ENCODE peak calls at places on chromosomes 7 and 10, in nine cellular contexts. One of them, this sample, is unnamed.

GRCh38 chr7:77450613-77451012 is 34.5 kb upstream of the GSAP start:
- DNase-seq in astrocyte: no peak
- DNase-seq in fibroblast of mammary gland: no peak
- DNase-seq in MCF 10A: no peak
- DNase-seq in fibroblast of the aortic adventitia: no peak
- DNase-seq in fibroblast of lung: no peak
- DNase-seq in omental fat pad: no peak
- DNase-seq in heart right ventricle: no peak
- DNase-seq in B cell: no peak
- DNase-seq in this sample: no peak

GRCh38 chr10:104300736-104301292 is 31.8 kb downstream of the GSTO2 start:
- DNase-seq in astrocyte: peak
- DNase-seq in fibroblast of mammary gland: peak
- DNase-seq in MCF 10A: peak
- DNase-seq in fibroblast of the aortic adventitia: peak
- DNase-seq in fibroblast of lung: peak
- DNase-seq in omental fat pad: peak
- DNase-seq in heart right ventricle: peak
- DNase-seq in B cell: no peak
- DNase-seq in this sample: peak

GRCh38 chr7:29095666-29096560 is 50.4 kb downstream of the CPVL start:
- DNase-seq in astrocyte: no peak
- DNase-seq in fibroblast of mammary gland: peak
- DNase-seq in MCF 10A: no peak
- DNase-seq in fibroblast of the aortic adventitia: no peak
- DNase-seq in fibroblast of lung: peak
- DNase-seq in omental fat pad: no peak
- DNase-seq in heart right ventricle: no peak
- DNase-seq in B cell: no peak
- DNase-seq in this sample: no peak

GRCh38 chr10:50963063-50963462 is 77.6 kb upstream of the A1CF start:
- DNase-seq in astrocyte: no peak
- DNase-seq in fibroblast of mammary gland: no peak
- DNase-seq in MCF 10A: no peak
- DNase-seq in fibroblast of the aortic adventitia: no peak
- DNase-seq in fibroblast of lung: no peak
- DNase-seq in omental fat pad: no peak
- DNase-seq in heart right ventricle: no peak
- DNase-seq in B cell: no peak
- DNase-seq in this sample: no peak

GRCh38 chr7:148747274-148747673 is 48.6 kb downstream of the CUL1 start:
- DNase-seq in astrocyte: no peak
- DNase-seq in fibroblast of mammary gland: no peak
- DNase-seq in MCF 10A: no peak
- DNase-seq in fibroblast of the aortic adventitia: no peak
- DNase-seq in fibroblast of lung: no peak
- DNase-seq in omental fat pad: no peak
- DNase-seq in heart right ventricle: no peak
- DNase-seq in B cell: no peak
- DNase-seq in this sample: peak

GRCh38 chr7:122885583-122886356 is 490 bp downstream of the CADPS2 start:
- DNase-seq in astrocyte: peak
- DNase-seq in fibroblast of mammary gland: peak
- DNase-seq in MCF 10A: peak
- DNase-seq in fibroblast of the aortic adventitia: peak
- DNase-seq in fibroblast of lung: peak
- DNase-seq in omental fat pad: no peak
- DNase-seq in heart right ventricle: peak
- DNase-seq in B cell: peak
- DNase-seq in this sample: peak

GRCh38 chr7:135204271-135204872 is 7.0 kb downstream of the WDR91 start:
- DNase-seq in astrocyte: peak
- DNase-seq in fibroblast of mammary gland: peak
- DNase-seq in MCF 10A: no peak
- DNase-seq in fibroblast of the aortic adventitia: peak
- DNase-seq in fibroblast of lung: peak
- DNase-seq in omental fat pad: no peak
- DNase-seq in heart right ventricle: no peak
- DNase-seq in B cell: no peak
- DNase-seq in this sample: no peak

GRCh38 chr7:74598558-74598957 is 59.0 kb upstream of the GTF2I start:
- DNase-seq in astrocyte: peak
- DNase-seq in fibroblast of mammary gland: peak
- DNase-seq in MCF 10A: peak
- DNase-seq in fibroblast of the aortic adventitia: peak
- DNase-seq in fibroblast of lung: peak
- DNase-seq in omental fat pad: no peak
- DNase-seq in heart right ventricle: no peak
- DNase-seq in B cell: no peak
- DNase-seq in this sample: no peak

GRCh38 chr7:2417981-2418481 is 14.6 kb downstream of the CHST12 start:
- DNase-seq in astrocyte: peak
- DNase-seq in fibroblast of mammary gland: peak
- DNase-seq in MCF 10A: no peak
- DNase-seq in fibroblast of the aortic adventitia: peak
- DNase-seq in fibroblast of lung: no peak
- DNase-seq in omental fat pad: no peak
- DNase-seq in heart right ventricle: no peak
- DNase-seq in B cell: no peak
- DNase-seq in this sample: no peak

GRCh38 chr7:76514926-76515325 is 4.6 kb downstream of the UPK3B start:
- DNase-seq in astrocyte: no peak
- DNase-seq in fibroblast of mammary gland: no peak
- DNase-seq in MCF 10A: no peak
- DNase-seq in fibroblast of the aortic adventitia: no peak
- DNase-seq in fibroblast of lung: no peak
- DNase-seq in omental fat pad: no peak
- DNase-seq in heart right ventricle: no peak
- DNase-seq in B cell: no peak
- DNase-seq in this sample: no peak

GRCh38 chr7:81769891-81770818 is at the start of gene HGF:
- DNase-seq in astrocyte: peak
- DNase-seq in fibroblast of mammary gland: peak
- DNase-seq in MCF 10A: no peak
- DNase-seq in fibroblast of the aortic adventitia: peak
- DNase-seq in fibroblast of lung: peak
- DNase-seq in omental fat pad: peak
- DNase-seq in heart right ventricle: peak
- DNase-seq in B cell: no peak
- DNase-seq in this sample: no peak
- TF ChIP-seq CTCF in astrocyte: no peak
- TF ChIP-seq CTCF in fibroblast of mammary gland: peak
- TF ChIP-seq CTCF in MCF 10A: no peak
- TF ChIP-seq CTCF in fibroblast of the aortic adventitia: peak
- TF ChIP-seq CTCF in fibroblast of lung: peak
- TF ChIP-seq CTCF in omental fat pad: no peak
- TF ChIP-seq CTCF in heart right ventricle: no peak
- TF ChIP-seq CTCF in B cell: no peak
- TF ChIP-seq CTCF in this sample: no peak

DNA sequence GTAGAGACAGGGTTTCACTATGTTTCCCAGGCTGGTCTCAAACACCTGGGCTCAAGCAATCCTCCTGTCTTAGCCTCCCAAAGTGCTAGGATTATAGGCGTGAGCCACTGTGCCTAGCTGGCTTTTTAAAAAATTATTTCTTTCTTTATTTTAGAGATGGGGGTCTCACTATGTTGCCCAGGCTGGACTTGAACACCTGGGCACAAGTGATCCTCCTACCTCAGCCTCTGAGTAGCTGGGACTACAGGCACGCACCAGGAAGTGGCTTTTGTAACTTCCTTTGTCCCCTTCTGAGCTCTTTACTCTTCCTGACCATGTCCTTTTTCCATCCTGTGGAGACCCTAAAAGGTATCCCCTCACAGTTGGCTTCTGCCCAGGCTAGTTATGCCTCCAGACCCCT is 2.1 kb upstream of the MYOZ1 start:
- DNase-seq in astrocyte: no peak
- DNase-seq in fibroblast of mammary gland: no peak
- DNase-seq in MCF 10A: no peak
- DNase-seq in fibroblast of the aortic adventitia: no peak
- DNase-seq in fibroblast of lung: no peak
- DNase-seq in omental fat pad: no peak
- DNase-seq in heart right ventricle: no peak
- DNase-seq in B cell: no peak
- DNase-seq in this sample: no peak
- TF ChIP-seq CTCF in astrocyte: no peak
- TF ChIP-seq CTCF in fibroblast of mammary gland: no peak
- TF ChIP-seq CTCF in MCF 10A: no peak
- TF ChIP-seq CTCF in fibroblast of the aortic adventitia: no peak
- TF ChIP-seq CTCF in fibroblast of lung: no peak
- TF ChIP-seq CTCF in omental fat pad: no peak
- TF ChIP-seq CTCF in heart right ventricle: no peak
- TF ChIP-seq CTCF in B cell: no peak
- TF ChIP-seq CTCF in this sample: no peak

GRCh38 chr7:66847879-66848810 is 72.9 kb upstream of the TMEM248 start:
- DNase-seq in astrocyte: peak
- DNase-seq in fibroblast of mammary gland: peak
- DNase-seq in MCF 10A: peak
- DNase-seq in fibroblast of the aortic adventitia: peak
- DNase-seq in fibroblast of lung: peak
- DNase-seq in omental fat pad: no peak
- DNase-seq in heart right ventricle: no peak
- DNase-seq in B cell: no peak
- DNase-seq in this sample: peak

GRCh38 chr7:66840316-66840715 is 80.7 kb upstream of the TMEM248 start:
- DNase-seq in astrocyte: no peak
- DNase-seq in fibroblast of mammary gland: no peak
- DNase-seq in MCF 10A: no peak
- DNase-seq in fibroblast of the aortic adventitia: no peak
- DNase-seq in fibroblast of lung: no peak
- DNase-seq in omental fat pad: no peak
- DNase-seq in heart right ventricle: no peak
- DNase-seq in B cell: no peak
- DNase-seq in this sample: no peak

GRCh38 chr7:66845382-66846095 is 75.5 kb upstream of the TMEM248 start:
- DNase-seq in astrocyte: no peak
- DNase-seq in fibroblast of mammary gland: no peak
- DNase-seq in MCF 10A: no peak
- DNase-seq in fibroblast of the aortic adventitia: no peak
- DNase-seq in fibroblast of lung: peak
- DNase-seq in omental fat pad: no peak
- DNase-seq in heart right ventricle: peak
- DNase-seq in B cell: no peak
- DNase-seq in this sample: no peak

GRCh38 chr7:66841898-66842297 is 79.1 kb upstream of the TMEM248 start:
- DNase-seq in astrocyte: no peak
- DNase-seq in fibroblast of mammary gland: no peak
- DNase-seq in MCF 10A: no peak
- DNase-seq in fibroblast of the aortic adventitia: no peak
- DNase-seq in fibroblast of lung: no peak
- DNase-seq in omental fat pad: no peak
- DNase-seq in heart right ventricle: no peak
- DNase-seq in B cell: no peak
- DNase-seq in this sample: no peak

GRCh38 chr7:66844552-66845381 is 76.3 kb upstream of the TMEM248 start:
- DNase-seq in astrocyte: peak
- DNase-seq in fibroblast of mammary gland: peak
- DNase-seq in MCF 10A: peak
- DNase-seq in fibroblast of the aortic adventitia: peak
- DNase-seq in fibroblast of lung: peak
- DNase-seq in omental fat pad: peak
- DNase-seq in heart right ventricle: peak
- DNase-seq in B cell: peak
- DNase-seq in this sample: peak
- TF ChIP-seq CTCF in astrocyte: no peak
- TF ChIP-seq CTCF in fibroblast of mammary gland: no peak
- TF ChIP-seq CTCF in MCF 10A: peak
- TF ChIP-seq CTCF in fibroblast of the aortic adventitia: peak
- TF ChIP-seq CTCF in fibroblast of lung: peak
- TF ChIP-seq CTCF in omental fat pad: no peak
- TF ChIP-seq CTCF in heart right ventricle: no peak
- TF ChIP-seq CTCF in B cell: peak
- TF ChIP-seq CTCF in this sample: peak

GRCh38 chr7:26367219-26367711 is 75.6 kb downstream of the SNX10 start:
- DNase-seq in astrocyte: no peak
- DNase-seq in fibroblast of mammary gland: no peak
- DNase-seq in MCF 10A: no peak
- DNase-seq in fibroblast of the aortic adventitia: no peak
- DNase-seq in fibroblast of lung: no peak
- DNase-seq in omental fat pad: no peak
- DNase-seq in heart right ventricle: no peak
- DNase-seq in B cell: no peak
- DNase-seq in this sample: no peak

GRCh38 chr7:26368542-26368941 is 76.9 kb downstream of the SNX10 start:
- DNase-seq in astrocyte: no peak
- DNase-seq in fibroblast of mammary gland: peak
- DNase-seq in MCF 10A: peak
- DNase-seq in fibroblast of the aortic adventitia: peak
- DNase-seq in fibroblast of lung: peak
- DNase-seq in omental fat pad: no peak
- DNase-seq in heart right ventricle: no peak
- DNase-seq in B cell: no peak
- DNase-seq in this sample: no peak

GRCh38 chr7:26372738-26373137 is 81.1 kb downstream of the SNX10 start:
- DNase-seq in astrocyte: no peak
- DNase-seq in fibroblast of mammary gland: no peak
- DNase-seq in MCF 10A: no peak
- DNase-seq in fibroblast of the aortic adventitia: no peak
- DNase-seq in fibroblast of lung: no peak
- DNase-seq in omental fat pad: no peak
- DNase-seq in heart right ventricle: no peak
- DNase-seq in B cell: no peak
- DNase-seq in this sample: no peak

GRCh38 chr7:26372211-26372610 is 80.5 kb downstream of the SNX10 start:
- DNase-seq in astrocyte: no peak
- DNase-seq in fibroblast of mammary gland: no peak
- DNase-seq in MCF 10A: no peak
- DNase-seq in fibroblast of the aortic adventitia: no peak
- DNase-seq in fibroblast of lung: no peak
- DNase-seq in omental fat pad: no peak
- DNase-seq in heart right ventricle: no peak
- DNase-seq in B cell: no peak
- DNase-seq in this sample: no peak

DNA sequence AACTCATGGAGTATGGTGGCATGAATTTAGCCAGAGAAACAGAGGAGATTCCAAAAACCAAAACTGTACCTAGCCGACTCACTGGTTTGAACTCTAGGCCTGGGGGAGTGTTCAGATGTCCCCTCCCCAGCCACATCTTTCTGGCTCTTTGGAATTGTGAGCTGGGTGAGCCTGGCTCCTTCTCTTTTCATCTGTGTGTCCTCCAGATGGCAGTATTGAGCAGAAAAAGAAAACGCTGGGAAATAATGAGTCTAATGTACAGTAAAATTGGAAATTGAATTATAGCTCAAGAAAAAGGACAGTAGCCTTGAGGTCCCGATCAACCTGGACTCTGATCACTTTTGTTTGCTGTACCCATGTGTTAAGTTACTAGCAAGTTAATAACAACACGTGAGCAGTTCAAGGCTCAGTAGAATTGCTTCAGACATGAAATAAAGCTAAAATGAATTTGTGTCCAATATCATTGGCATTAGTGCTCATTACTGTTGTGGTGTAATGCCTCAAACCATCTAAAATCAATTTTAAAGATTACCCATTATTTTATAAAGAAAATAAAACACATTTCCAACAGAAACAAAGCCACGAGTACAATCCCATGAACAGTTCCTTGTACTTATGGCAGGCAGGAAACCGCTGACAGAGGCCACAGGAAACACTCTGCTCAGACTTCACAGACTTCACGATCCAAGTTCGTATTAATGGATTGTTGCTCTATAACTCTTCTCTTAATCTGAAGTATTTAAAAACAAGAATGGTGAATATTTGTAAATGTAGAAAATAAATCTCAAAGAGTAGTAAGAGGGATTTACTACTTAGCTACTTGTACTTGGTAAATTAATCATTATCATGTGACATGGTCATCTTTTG is 78.1 kb downstream of the SNX10 start:
- DNase-seq in astrocyte: no peak
- DNase-seq in fibroblast of mammary gland: peak
- DNase-seq in MCF 10A: peak
- DNase-seq in fibroblast of the aortic adventitia: peak
- DNase-seq in fibroblast of lung: peak
- DNase-seq in omental fat pad: no peak
- DNase-seq in heart right ventricle: no peak
- DNase-seq in B cell: peak
- DNase-seq in this sample: peak
- TF ChIP-seq CTCF in astrocyte: peak
- TF ChIP-seq CTCF in fibroblast of mammary gland: peak
- TF ChIP-seq CTCF in MCF 10A: peak
- TF ChIP-seq CTCF in fibroblast of the aortic adventitia: peak
- TF ChIP-seq CTCF in fibroblast of lung: peak
- TF ChIP-seq CTCF in omental fat pad: peak
- TF ChIP-seq CTCF in heart right ventricle: peak
- TF ChIP-seq CTCF in B cell: peak
- TF ChIP-seq CTCF in this sample: peak

This sample was measured in bronchial epithelial cell.